ENCODE peak calls at places on chromosomes 11 and 22, in nine cellular contexts. T is stimulated activated CD4-positive, alpha-beta T cell treated with anti-CD3 and anti-CD28 coated beads, Interleukin-15, amount 100 ng/mL, for 24 hours; C is foreskin fibroblast; X is HCEC 1CT; H is naive thymus-derived CD4-positive, alpha-beta T cell; R is tibial artery; Y is epithelial cell of esophagus; M is NCI-H1105; L is chondrocyte. N is an unnamed sample.

GRCh38 chr22:26054846-26055245 is 114.4 kb upstream of the SEZ6L start:
- DNase-seq in T (no peak), C (no peak), X (no peak), H (no peak), R (no peak), Y (no peak), M (no peak), L (no peak), N (no peak)

GRCh38 chr11:13883042-13883441 is 79.5 kb upstream of the SPON1 start:
- DNase-seq in T (peak; percentile 15), C (no peak), X (no peak), H (no peak), R (no peak), Y (no peak), M (no peak), L (no peak), N (no peak)

GRCh38 chr11:128125723-128126122 is 461.6 kb downstream of the ETS1 start:
- DNase-seq in T (no peak), C (no peak), X (no peak), H (no peak), R (no peak), Y (no peak), M (no peak), L (no peak), N (no peak)

GRCh38 chr22:40534379-40535188 is 101.9 kb downstream of the MRTFA start:
- DNase-seq in T (peak; percentile 37), C (peak; percentile 53), X (peak; percentile 71), H (no peak), R (no peak), Y (peak; percentile 46), M (no peak), L (no peak), N (peak; percentile 59)

GRCh38 chr11:128717581-128717980 is 23.7 kb downstream of the FLI1 start:
- DNase-seq in T (no peak), C (no peak), X (no peak), H (no peak), R (no peak), Y (no peak), M (no peak), L (no peak), N (no peak)

GRCh38 chr22:19517919-19518567 is 6.2 kb downstream of the CLDN5 start:
- DNase-seq in T (no peak), C (no peak), X (no peak), H (no peak), R (peak; percentile 42), Y (no peak), M (no peak), L (peak; percentile 59), N (no peak)

GRCh38 chr22:44409211-44409648 is 88.8 kb downstream of the RTL6 start:
- DNase-seq in T (no peak), C (no peak), X (no peak), H (no peak), R (peak; percentile 40), Y (no peak), M (no peak), L (peak; percentile 68), N (no peak)

GRCh38 chr11:19919050-19919561 is 206.5 kb downstream of the NAV2 start:
- DNase-seq in T (no peak), C (peak; percentile 94), X (peak; percentile 90), H (no peak), R (peak; percentile 91), Y (peak; percentile 86), M (no peak), L (no peak), N (peak; percentile 98)

GRCh38 chr11:1022411-1022810 is 14.1 kb downstream of the MUC6 start:
- DNase-seq in T (no peak), C (no peak), X (no peak), H (no peak), R (no peak), Y (no peak), M (no peak), L (no peak), N (no peak)

GRCh38 chr22:25406510-25407210 is 157.8 kb upstream of the GRK3 start:
- DNase-seq in T (no peak), C (no peak), X (no peak), H (no peak), R (peak; percentile 79), Y (no peak), M (no peak), L (no peak), N (no peak)

GRCh38 chr11:130489716-130490115 is 41.3 kb downstream of the ADAMTS15 start:
- DNase-seq in T (no peak), C (no peak), X (no peak), H (no peak), R (no peak), Y (no peak), M (no peak), L (no peak), N (no peak)

GRCh38 chr11:62922189-62922589 is 1.0 kb upstream of the CHRM1 start:
- DNase-seq in T (no peak), C (no peak), X (no peak), H (no peak), R (no peak), Y (peak; percentile 51), M (no peak), L (peak; percentile 50), N (peak; percentile 34)

GRCh38 chr11:72676874-72677341 is 2.7 kb upstream of the PDE2A start:
- DNase-seq in T (peak; percentile 80), C (no peak), X (no peak), H (peak; percentile 51), R (no peak), Y (peak; percentile 67), M (no peak), L (no peak), N (peak; percentile 53)

GRCh38 chr22:29078036-29078868 is 5.4 kb downstream of the KREMEN1 start:
- DNase-seq in T (no peak), C (no peak), X (no peak), H (no peak), R (no peak), Y (no peak), M (no peak), L (no peak), N (no peak)

GRCh38 chr11:64536396-64536935 is 54.6 kb upstream of the SLC22A12 start:
- DNase-seq in T (no peak), C (no peak), X (peak; percentile 26), H (no peak), R (no peak), Y (no peak), M (no peak), L (peak; percentile 32), N (peak; percentile 23)

GRCh38 chr11:62540804-62541671 is 5.6 kb downstream of the AHNAK start:
- DNase-seq in T (peak; percentile 53), C (no peak), X (no peak), H (no peak), R (peak; percentile 70), Y (no peak), M (no peak), L (no peak), N (no peak)

GRCh38 chr11:93340223-93340622 is 9.7 kb downstream of the DEUP1 start:
- DNase-seq in T (no peak), C (no peak), X (no peak), H (no peak), R (no peak), Y (no peak), M (no peak), L (no peak), N (no peak)

GRCh38 chr11:61974766-61975631 is 7.6 kb upstream of the FTH1 start:
- DNase-seq in T (no peak), C (no peak), X (no peak), H (no peak), R (peak; percentile 81), Y (peak; percentile 47), M (peak; percentile 5), L (no peak), N (peak; percentile 89)

GRCh38 chr11:75164318-75164827 is 13.5 kb downstream of the SLCO2B1 start:
- DNase-seq in T (no peak), C (no peak), X (no peak), H (no peak), R (no peak), Y (no peak), M (no peak), L (peak; percentile 38), N (no peak)

GRCh38 chr22:41036924-41037323 is 55.5 kb upstream of the EP300 start:
- DNase-seq in T (no peak), C (no peak), X (no peak), H (no peak), R (no peak), Y (no peak), M (no peak), L (peak; percentile 13), N (no peak)

GRCh38 chr11:72446929-72447753 is 12.8 kb upstream of the CLPB start:
- DNase-seq in T (no peak), C (peak; percentile 35), X (peak; percentile 69), H (peak; percentile 35), R (no peak), Y (peak; percentile 69), M (peak; percentile 13), L (no peak), N (peak; percentile 66)

GRCh38 chr11:103055174-103055890 is 36.6 kb downstream of the DCUN1D5 start:
- DNase-seq in T (no peak), C (peak; percentile 30), X (peak; percentile 64), H (no peak), R (no peak), Y (peak; percentile 47), M (peak; percentile 43), L (no peak), N (peak; percentile 42)

GRCh38 chr11:1546536-1547466 is 25.3 kb downstream of the DUSP8 start:
- DNase-seq in T (peak; percentile 57), C (peak; percentile 26), X (peak; percentile 13), H (no peak), R (no peak), Y (peak; percentile 56), M (peak; percentile 65), L (no peak), N (peak; percentile 42)

GRCh38 chr11:102251423-102251822 is 65.9 kb upstream of the BIRC3 start:
- DNase-seq in T (no peak), C (no peak), X (no peak), H (no peak), R (no peak), Y (no peak), M (no peak), L (no peak), N (no peak)

GRCh38 chr22:46043339-46043738 is 66.4 kb upstream of the WNT7B start:
- DNase-seq in T (no peak), C (no peak), X (no peak), H (no peak), R (peak; percentile 58), Y (no peak), M (no peak), L (peak; percentile 33), N (no peak)

GRCh38 chr11:124754710-124755109 is 2.7 kb upstream of the VSIG2 start:
- DNase-seq in T (no peak), C (no peak), X (no peak), H (no peak), R (no peak), Y (no peak), M (no peak), L (no peak), N (no peak)

GRCh38 chr11:121661796-121662508 is 209.2 kb upstream of the SORL1-AS1 start:
- DNase-seq in T (no peak), C (peak; percentile 79), X (peak; percentile 78), H (no peak), R (no peak), Y (peak; percentile 30), M (no peak), L (no peak), N (peak; percentile 63)

GRCh38 chr11:2725367-2726300 is 25.8 kb upstream of the KCNQ1OT1 start:
- DNase-seq in T (no peak), C (no peak), X (no peak), H (no peak), R (no peak), Y (no peak), M (no peak), L (no peak), N (no peak)

GRCh38 chr11:45217991-45218390 is 68.2 kb downstream of the SYT13 start:
- DNase-seq in T (no peak), C (peak; percentile 13), X (peak; percentile 12), H (no peak), R (no peak), Y (peak; percentile 33), M (no peak), L (no peak), N (no peak)

GRCh38 chr11:8092587-8093424 is 11.8 kb downstream of the TUB start:
- DNase-seq in T (peak; percentile 79), C (peak; percentile 62), X (peak; percentile 59), H (no peak), R (peak; percentile 70), Y (peak; percentile 78), M (peak; percentile 37), L (no peak), N (peak; percentile 76)

GRCh38 chr11:3867209-3868071 is 12.0 kb downstream of the STIM1 start:
- DNase-seq in T (peak; percentile 34), C (no peak), X (no peak), H (no peak), R (no peak), Y (peak; percentile 54), M (no peak), L (no peak), N (no peak)

N was measured in MCF 10A.